ENCODE peak calls at places on chromosomes 7 and 10, in five cellular contexts. W, H, U, B and S are unnamed samples.

GRCh38 chr7:4134204-4134603 is 547.9 kb upstream of the FOXK1 start:
- DNase-seq in W (no peak), H (no peak), U (no peak), B (no peak), S (no peak)

GRCh38 chr10:78550716-78551115 is 517.1 kb downstream of the RPS24 start:
- DNase-seq in W (no peak), H (no peak), U (no peak), B (no peak), S (no peak)

GRCh38 chr10:132165416-132165980 is 21.2 kb upstream of the DPYSL4 start:
- DNase-seq in W (no peak), H (no peak), U (no peak), B (no peak), S (no peak)

GRCh38 chr7:12930534-12930933 is 243.1 kb downstream of the ARL4A start:
- DNase-seq in W (no peak), H (no peak), U (no peak), B (no peak), S (no peak)

GRCh38 chr7:16648551-16648950 is 2.6 kb downstream of the BZW2 start:
- DNase-seq in W (no peak), H (no peak), U (no peak), B (no peak), S (no peak)

GRCh38 chr7:25851332-25852248 is 300.4 kb upstream of the NFE2L3 start:
- DNase-seq in W (peak; percentile 89), H (peak; percentile 75), U (peak; percentile 91), B (peak; percentile 56), S (no peak)

GRCh38 chr7:130387628-130388403 is 7.5 kb downstream of the CPA1 start:
- DNase-seq in W (no peak), H (no peak), U (no peak), B (no peak), S (peak; percentile 77)

GRCh38 chr10:93760490-93760889 is 2.8 kb downstream of the LGI1 start:
- DNase-seq in W (no peak), H (no peak), U (no peak), B (no peak), S (no peak)

GRCh38 chr10:75058142-75058541 is 53.3 kb upstream of the SAMD8 start:
- DNase-seq in W (no peak), H (no peak), U (no peak), B (peak; percentile 66), S (no peak)

GRCh38 chr10:71587941-71588573 is 131.5 kb downstream of the C10orf105 start:
- DNase-seq in W (no peak), H (no peak), U (no peak), B (no peak), S (no peak)

GRCh38 chr10:58072634-58073033 is 195.1 kb downstream of the IPMK start:
- DNase-seq in W (no peak), H (no peak), U (no peak), B (no peak), S (no peak)

GRCh38 chr10:108005627-108006026 is 841.1 kb upstream of the SORCS1 start:
- DNase-seq in W (no peak), H (no peak), U (no peak), B (no peak), S (no peak)

GRCh38 chr7:18693401-18693800 is 197.9 kb downstream of the HDAC9 start:
- DNase-seq in W (no peak), H (peak; percentile 39), U (no peak), B (no peak), S (no peak)

GRCh38 chr10:31822616-31823318 is 105.9 kb downstream of the ARHGAP12 start:
- DNase-seq in W (no peak), H (no peak), U (no peak), B (no peak), S (no peak)

GRCh38 chr7:20033621-20034200 is 183.5 kb downstream of the MACC1 start:
- DNase-seq in W (no peak), H (peak; percentile 5), U (no peak), B (no peak), S (no peak)

GRCh38 chr7:92246363-92247101 is 758 bp downstream of the ANKIB1 start:
- DNase-seq in W (no peak), H (peak; percentile 14), U (peak; percentile 15), B (no peak), S (no peak)

GRCh38 chr10:70330671-70331070 is 46.9 kb upstream of the NPFFR1 start:
- DNase-seq in W (no peak), H (no peak), U (no peak), B (no peak), S (no peak)

GRCh38 chr7:116382375-116382774 is 117.2 kb upstream of the CAV2 start:
- DNase-seq in W (no peak), H (no peak), U (no peak), B (no peak), S (no peak)

DNA sequence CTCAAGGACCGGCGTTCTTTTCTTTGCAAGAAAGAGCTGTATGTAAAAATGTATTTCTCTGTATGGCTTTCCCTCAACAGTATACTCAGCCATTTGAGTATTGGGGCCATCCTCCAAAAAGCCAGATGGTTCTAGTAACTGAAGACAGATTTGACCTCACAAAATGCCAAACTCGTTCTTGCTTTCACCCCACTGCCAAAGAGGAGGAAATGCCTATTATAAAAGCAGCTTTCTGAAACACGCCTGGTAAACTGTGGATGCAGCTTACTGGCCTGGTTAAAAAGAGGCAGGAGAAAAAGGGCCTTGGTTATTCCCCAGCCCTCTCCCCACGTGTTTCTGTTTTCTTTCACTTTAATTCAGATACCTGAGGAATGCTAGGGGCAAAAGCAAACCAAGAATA is 7.7 kb upstream of the HTR5A start:
- DNase-seq in W (no peak), H (no peak), U (no peak), B (no peak), S (no peak)
- H3K27ac ChIP-seq in W (no peak overlapping the region), H (no peak overlapping the region), U (no peak overlapping the region), B (no peak overlapping the region), S (no peak overlapping the region)

GRCh38 chr10:77074104-77074638 is 563.4 kb downstream of the KCNMA1 start:
- DNase-seq in W (no peak), H (no peak), U (no peak), B (no peak), S (peak; percentile 7)
- TF ChIP-seq EP300 in W (no peak), H (no peak), U (no peak), B (no peak), S (no peak)

DNA sequence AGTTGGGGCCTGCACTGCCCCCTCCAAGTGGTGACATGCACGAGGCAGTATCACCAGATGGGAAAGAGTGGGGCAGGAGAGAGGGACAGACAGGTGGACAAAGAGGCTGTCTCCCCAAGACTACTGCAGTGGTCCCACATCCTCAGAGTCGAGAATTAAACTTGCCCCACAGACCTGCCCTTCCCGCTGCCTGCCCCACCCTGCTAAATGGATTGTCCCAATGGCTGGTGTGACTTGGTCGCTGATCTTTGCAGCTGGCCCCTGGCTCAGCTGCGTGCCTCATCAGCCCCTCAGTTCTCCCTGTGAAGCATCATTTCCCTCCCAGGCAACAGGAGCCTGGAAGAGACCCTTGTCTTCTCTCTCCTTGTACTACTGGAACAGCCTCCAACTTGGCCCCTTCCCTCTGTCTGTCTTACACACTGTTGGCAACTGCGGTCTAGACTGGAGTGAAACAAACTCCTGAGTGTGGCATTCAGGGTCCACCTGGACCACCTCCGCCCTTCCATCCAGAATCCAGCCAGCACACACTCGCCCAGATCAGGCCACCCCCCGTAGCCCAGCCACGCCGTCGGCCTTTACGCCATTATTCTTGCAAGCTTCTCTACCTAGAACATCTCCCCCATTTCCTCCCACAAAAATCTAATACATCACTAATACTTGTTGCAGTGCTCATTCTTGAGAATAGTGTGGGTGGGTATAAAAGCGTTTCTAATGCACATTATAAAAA is 275.1 kb downstream of the CELF2 start:
- DNase-seq in W (no peak), H (no peak), U (no peak), B (no peak), S (no peak)
- TF ChIP-seq CTCF in W (no peak), H (no peak), U (no peak), B (no peak), S (no peak)

GRCh38 chr7:26856481-26856880 is 7.9 kb downstream of the SKAP2 start:
- DNase-seq in W (no peak), H (no peak), U (no peak), B (no peak), S (no peak)

GRCh38 chr7:26858229-26858568 is 6.2 kb downstream of the SKAP2 start:
- DNase-seq in W (no peak), H (no peak), U (no peak), B (no peak), S (no peak)

GRCh38 chr7:26858735-26859134 is 5.7 kb downstream of the SKAP2 start:
- DNase-seq in W (no peak), H (no peak), U (no peak), B (no peak), S (no peak)

GRCh38 chr7:26857534-26858228 is 6.7 kb downstream of the SKAP2 start:
- DNase-seq in W (no peak), H (no peak), U (peak; percentile 38), B (peak; percentile 24), S (no peak)

DNA sequence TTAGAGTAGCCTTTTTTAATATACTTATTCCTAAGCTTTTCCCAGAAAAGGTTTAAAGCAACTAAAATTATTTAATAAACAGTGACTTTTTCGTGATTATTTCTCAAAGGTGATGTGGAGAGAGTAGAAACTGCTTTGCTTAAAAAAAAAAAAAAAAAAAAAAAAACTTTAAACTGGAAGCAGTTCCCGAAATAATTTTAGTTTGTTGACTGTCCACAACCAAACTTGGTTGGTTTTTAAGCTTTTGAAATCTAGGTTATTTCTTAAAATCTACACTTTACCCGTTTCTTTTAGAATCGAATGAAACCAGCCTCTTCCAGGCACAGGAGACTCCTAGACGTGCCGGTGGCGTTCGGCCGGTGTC is 7.2 kb downstream of the SKAP2 start:
- DNase-seq in W (no peak), H (no peak), U (no peak), B (peak; percentile 20), S (no peak)
- H3K27ac ChIP-seq in W (peak overlapping the region; percentile 57), H (no peak overlapping the region), U (peak overlapping the region; percentile 98), B (peak overlapping the region; percentile 75), S (peak overlapping the region; percentile 96)